ENCODE peak calls at places on chromosomes 12 and 14, in eight cellular contexts. R is NCI-H82; H is activated naive CD4-positive, alpha-beta T cell treated with anti-CD3 and anti-CD28 coated beads, Interleukin-2, amount 10 ng/mL, durations not matched to agents 7 days and 5 days; G is amniotic stem cell; U is central memory CD4-positive, alpha-beta T cell; Z is stimulated activated naive CD4-positive, alpha-beta T cell; K is tibial nerve; E is NCI-H1694 treated with DMSO at 0.1 percent for 48 hours. X is an unnamed sample.

GRCh38 chr12:119334459-119335170 is at the start of gene CCDC60:
- DNase-seq in H (no peak), R (peak), K (no peak), U (no peak), Z (no peak), G (no peak), E (no peak), X (no peak)

GRCh38 chr12:95755236-95755865 is 35.2 kb downstream of the NTN4 start:
- DNase-seq in G (no peak), K (no peak), R (no peak), Z (no peak), E (no peak), U (no peak), H (no peak), X (no peak)

GRCh38 chr12:45327823-45328383 is 112.0 kb downstream of the ANO6 start:
- DNase-seq in R (no peak), G (no peak), K (no peak), U (no peak), H (no peak), E (no peak), Z (no peak), X (no peak)

GRCh38 chr14:22200977-22201605 is 387.9 kb downstream of the DAD1 start:
- DNase-seq in E (peak), R (peak), H (peak), K (no peak), Z (peak), G (peak), U (peak), X (no peak)

GRCh38 chr12:38132139-38132538 is 184.4 kb upstream of the ALG10B start:
- DNase-seq in R (no peak), U (no peak), Z (no peak), E (no peak), G (no peak), H (no peak), K (no peak), X (no peak)

GRCh38 chr14:70897475-70897874 is 9.8 kb upstream of the PCNX1 start:
- DNase-seq in K (no peak), U (no peak), H (no peak), R (no peak), G (peak), E (no peak), Z (no peak), X (no peak)

GRCh38 chr14:67269338-67270060 is 28.3 kb downstream of the PALS1 start:
- DNase-seq in K (no peak), Z (no peak), E (no peak), R (no peak), U (no peak), H (no peak), G (peak), X (no peak)

GRCh38 chr12:27800819-27801218 is 20.8 kb upstream of the MANSC4 start:
- DNase-seq in E (no peak), G (no peak), R (no peak), U (no peak), H (no peak), K (no peak), Z (no peak), X (no peak)

GRCh38 chr12:110245278-110245868 is 35.7 kb upstream of the ATP2A2 start:
- DNase-seq in U (peak), H (peak), Z (peak), E (peak), R (peak), G (no peak), K (no peak), X (no peak)

GRCh38 chr14:65277580-65278270 is 134.8 kb upstream of the FUT8 start:
- DNase-seq in E (no peak), K (no peak), Z (no peak), U (no peak), G (no peak), R (peak), H (no peak), X (no peak)

GRCh38 chr14:91225025-91225424 is 19.5 kb downstream of the GPR68 start:
- DNase-seq in H (no peak), K (no peak), R (no peak), E (no peak), G (no peak), U (no peak), Z (no peak), X (no peak)

GRCh38 chr12:118377005-118377890 is 893 bp downstream of the SUDS3 start:
- DNase-seq in H (peak), G (no peak), R (peak), E (no peak), K (no peak), Z (peak), U (peak), X (no peak)

GRCh38 chr14:64509036-64509435 is 4.5 kb downstream of the ZBTB1 start:
- DNase-seq in U (no peak), Z (no peak), H (no peak), R (no peak), E (no peak), K (no peak), G (no peak), X (no peak)

GRCh38 chr14:101028971-101029667 is 125.6 kb upstream of the RTL1 start:
- DNase-seq in R (no peak), K (no peak), H (peak), U (no peak), Z (no peak), G (no peak), E (peak), X (no peak)

GRCh38 chr12:47415054-47415453 is 290.8 kb downstream of the RPAP3 start:
- DNase-seq in H (no peak), Z (no peak), K (no peak), G (no peak), U (no peak), R (no peak), E (no peak), X (no peak)

GRCh38 chr12:118175823-118176447 is 40.0 kb downstream of the PEBP1 start:
- DNase-seq in U (no peak), R (no peak), E (no peak), K (no peak), Z (no peak), G (no peak), H (no peak), X (no peak)

GRCh38 chr12:79127268-79127895 is 262.8 kb downstream of the SYT1 start:
- DNase-seq in R (no peak), U (no peak), E (no peak), Z (no peak), H (no peak), K (no peak), G (no peak), X (no peak)

GRCh38 chr12:119134673-119135072 is 44.1 kb upstream of the HSPB8 start:
- DNase-seq in K (no peak), H (no peak), Z (no peak), U (no peak), R (no peak), E (no peak), G (no peak), X (no peak)

GRCh38 chr14:103872492-103873113 is 25.2 kb upstream of the PPP1R13B start:
- DNase-seq in K (no peak), E (no peak), U (no peak), H (peak), G (no peak), R (no peak), Z (peak), X (no peak)

GRCh38 chr12:51323317-51323960 is 535 bp downstream of the BIN2 start:
- DNase-seq in R (no peak), H (peak), Z (peak), U (peak), G (no peak), E (no peak), K (no peak), X (no peak)

GRCh38 chr12:851913-852312 is 97.6 kb downstream of the RAD52 start:
- DNase-seq in G (peak), Z (no peak), K (no peak), H (no peak), E (no peak), U (no peak), R (no peak), X (no peak)

GRCh38 chr14:63654346-63654745 is 12.7 kb upstream of the WDR89 start:
- DNase-seq in Z (no peak), E (no peak), G (no peak), U (no peak), K (no peak), R (no peak), H (no peak), X (no peak)